ENCODE peak calls at places on chromosomes 11 and 22, in eight cellular contexts. One of them, this sample, is unnamed.

GRCh38 chr11:86369668-86370067 is 5.0 kb upstream of the CCDC81 start:
- DNase-seq in OCI-LY7: no peak
- DNase-seq in colonic mucosa: no peak
- DNase-seq in GM23338: no peak
- DNase-seq in CD4-positive, CD25-positive, alpha-beta regulatory T cell: no peak
- DNase-seq in HCT116: no peak
- DNase-seq in right lobe of liver: no peak
- DNase-seq in psoas muscle: no peak
- DNase-seq in this sample: no peak

GRCh38 chr11:77198440-77198849 is 70.4 kb downstream of the MYO7A start:
- DNase-seq in GM23338: peak
- DNase-seq in CD4-positive, CD25-positive, alpha-beta regulatory T cell: no peak
- DNase-seq in right lobe of liver: peak
- DNase-seq in HCT116: peak
- DNase-seq in OCI-LY7: peak
- DNase-seq in psoas muscle: no peak
- DNase-seq in colonic mucosa: no peak
- DNase-seq in this sample: peak

GRCh38 chr22:39462443-39463147 is 5.8 kb downstream of the MGAT3 start:
- DNase-seq in right lobe of liver: peak
- DNase-seq in GM23338: peak
- DNase-seq in psoas muscle: no peak
- DNase-seq in CD4-positive, CD25-positive, alpha-beta regulatory T cell: no peak
- DNase-seq in colonic mucosa: no peak
- DNase-seq in OCI-LY7: no peak
- DNase-seq in HCT116: no peak
- DNase-seq in this sample: no peak

GRCh38 chr11:128766687-128767086 is 72.8 kb downstream of the FLI1 start:
- DNase-seq in HCT116: no peak
- DNase-seq in right lobe of liver: no peak
- DNase-seq in CD4-positive, CD25-positive, alpha-beta regulatory T cell: no peak
- DNase-seq in colonic mucosa: no peak
- DNase-seq in psoas muscle: no peak
- DNase-seq in OCI-LY7: no peak
- DNase-seq in GM23338: no peak
- DNase-seq in this sample: no peak

GRCh38 chr11:6438979-6439571 is 1.7 kb downstream of the HPX start:
- DNase-seq in OCI-LY7: peak
- DNase-seq in right lobe of liver: no peak
- DNase-seq in colonic mucosa: peak
- DNase-seq in CD4-positive, CD25-positive, alpha-beta regulatory T cell: peak
- DNase-seq in HCT116: peak
- DNase-seq in psoas muscle: no peak
- DNase-seq in GM23338: peak
- DNase-seq in this sample: peak

GRCh38 chr11:69641681-69642548 is 959 bp downstream of the CCND1 start:
- DNase-seq in colonic mucosa: peak
- DNase-seq in GM23338: no peak
- DNase-seq in psoas muscle: no peak
- DNase-seq in OCI-LY7: no peak
- DNase-seq in HCT116: no peak
- DNase-seq in CD4-positive, CD25-positive, alpha-beta regulatory T cell: no peak
- DNase-seq in right lobe of liver: no peak
- DNase-seq in this sample: no peak

GRCh38 chr22:35076648-35077047 is 10.7 kb downstream of the ISX start:
- DNase-seq in OCI-LY7: no peak
- DNase-seq in psoas muscle: no peak
- DNase-seq in GM23338: no peak
- DNase-seq in right lobe of liver: no peak
- DNase-seq in CD4-positive, CD25-positive, alpha-beta regulatory T cell: no peak
- DNase-seq in colonic mucosa: no peak
- DNase-seq in HCT116: no peak
- DNase-seq in this sample: no peak

GRCh38 chr22:33529424-33530113 is 390.7 kb downstream of the LARGE1 start:
- DNase-seq in CD4-positive, CD25-positive, alpha-beta regulatory T cell: no peak
- DNase-seq in HCT116: no peak
- DNase-seq in GM23338: no peak
- DNase-seq in colonic mucosa: no peak
- DNase-seq in psoas muscle: peak
- DNase-seq in OCI-LY7: no peak
- DNase-seq in right lobe of liver: no peak
- DNase-seq in this sample: no peak

GRCh38 chr22:42419328-42419881 is 12.8 kb downstream of the NFAM1 start:
- DNase-seq in CD4-positive, CD25-positive, alpha-beta regulatory T cell: no peak
- DNase-seq in right lobe of liver: no peak
- DNase-seq in HCT116: no peak
- DNase-seq in colonic mucosa: no peak
- DNase-seq in GM23338: no peak
- DNase-seq in OCI-LY7: no peak
- DNase-seq in psoas muscle: no peak
- DNase-seq in this sample: no peak

GRCh38 chr11:116792869-116793475 is 1.3 kb upstream of the APOA5 start:
- DNase-seq in GM23338: no peak
- DNase-seq in OCI-LY7: no peak
- DNase-seq in HCT116: no peak
- DNase-seq in psoas muscle: no peak
- DNase-seq in colonic mucosa: no peak
- DNase-seq in right lobe of liver: no peak
- DNase-seq in CD4-positive, CD25-positive, alpha-beta regulatory T cell: no peak
- DNase-seq in this sample: no peak

GRCh38 chr11:11979487-11980117 is 28.8 kb downstream of the DKK3 start:
- DNase-seq in GM23338: no peak
- DNase-seq in CD4-positive, CD25-positive, alpha-beta regulatory T cell: no peak
- DNase-seq in colonic mucosa: no peak
- DNase-seq in right lobe of liver: no peak
- DNase-seq in OCI-LY7: no peak
- DNase-seq in psoas muscle: no peak
- DNase-seq in HCT116: no peak
- DNase-seq in this sample: no peak

GRCh38 chr11:35323076-35323868 is 96.1 kb downstream of the SLC1A2 start:
- DNase-seq in HCT116: no peak
- DNase-seq in GM23338: no peak
- DNase-seq in psoas muscle: no peak
- DNase-seq in CD4-positive, CD25-positive, alpha-beta regulatory T cell: no peak
- DNase-seq in right lobe of liver: no peak
- DNase-seq in colonic mucosa: no peak
- DNase-seq in OCI-LY7: no peak
- DNase-seq in this sample: no peak

GRCh38 chr11:14288189-14288935 is 70.6 kb downstream of the RRAS2 start:
- DNase-seq in OCI-LY7: no peak
- DNase-seq in GM23338: no peak
- DNase-seq in psoas muscle: no peak
- DNase-seq in CD4-positive, CD25-positive, alpha-beta regulatory T cell: no peak
- DNase-seq in colonic mucosa: no peak
- DNase-seq in right lobe of liver: no peak
- DNase-seq in HCT116: no peak
- DNase-seq in this sample: no peak

GRCh38 chr22:36461665-36462474 is 19.6 kb downstream of the TXN2 start:
- DNase-seq in HCT116: no peak
- DNase-seq in right lobe of liver: no peak
- DNase-seq in colonic mucosa: no peak
- DNase-seq in CD4-positive, CD25-positive, alpha-beta regulatory T cell: no peak
- DNase-seq in GM23338: peak
- DNase-seq in OCI-LY7: no peak
- DNase-seq in psoas muscle: peak
- DNase-seq in this sample: peak

GRCh38 chr22:24501366-24502005 is 6.4 kb downstream of the UPB1 start:
- DNase-seq in OCI-LY7: no peak
- DNase-seq in colonic mucosa: no peak
- DNase-seq in GM23338: no peak
- DNase-seq in HCT116: no peak
- DNase-seq in CD4-positive, CD25-positive, alpha-beta regulatory T cell: no peak
- DNase-seq in psoas muscle: no peak
- DNase-seq in right lobe of liver: peak
- DNase-seq in this sample: no peak

GRCh38 chr11:110490886-110491285 is 61.1 kb downstream of the FDX1 start:
- DNase-seq in colonic mucosa: no peak
- DNase-seq in CD4-positive, CD25-positive, alpha-beta regulatory T cell: no peak
- DNase-seq in GM23338: no peak
- DNase-seq in OCI-LY7: no peak
- DNase-seq in HCT116: no peak
- DNase-seq in psoas muscle: peak
- DNase-seq in right lobe of liver: no peak
- DNase-seq in this sample: no peak
- H3K27ac ChIP-seq in colonic mucosa: no peak
- H3K27ac ChIP-seq in CD4-positive, CD25-positive, alpha-beta regulatory T cell: no peak
- H3K27ac ChIP-seq in GM23338: no peak
- H3K27ac ChIP-seq in OCI-LY7: no peak
- H3K27ac ChIP-seq in HCT116: no peak
- H3K27ac ChIP-seq in psoas muscle: no peak
- H3K27ac ChIP-seq in right lobe of liver: no peak
- H3K27ac ChIP-seq in this sample: no peak

GRCh38 chr11:115222218-115222862 is 281.9 kb downstream of the CADM1 start:
- DNase-seq in psoas muscle: no peak
- DNase-seq in OCI-LY7: peak
- DNase-seq in CD4-positive, CD25-positive, alpha-beta regulatory T cell: peak
- DNase-seq in GM23338: peak
- DNase-seq in HCT116: no peak
- DNase-seq in colonic mucosa: no peak
- DNase-seq in right lobe of liver: no peak
- DNase-seq in this sample: no peak

GRCh38 chr11:115220881-115221280 is 283.3 kb downstream of the CADM1 start:
- DNase-seq in OCI-LY7: no peak
- DNase-seq in psoas muscle: no peak
- DNase-seq in right lobe of liver: no peak
- DNase-seq in HCT116: no peak
- DNase-seq in CD4-positive, CD25-positive, alpha-beta regulatory T cell: no peak
- DNase-seq in GM23338: no peak
- DNase-seq in colonic mucosa: no peak
- DNase-seq in this sample: no peak

GRCh38 chr11:115221461-115222069 is 282.6 kb downstream of the CADM1 start:
- DNase-seq in right lobe of liver: no peak
- DNase-seq in CD4-positive, CD25-positive, alpha-beta regulatory T cell: no peak
- DNase-seq in psoas muscle: no peak
- DNase-seq in GM23338: no peak
- DNase-seq in HCT116: no peak
- DNase-seq in OCI-LY7: peak
- DNase-seq in colonic mucosa: no peak
- DNase-seq in this sample: no peak

GRCh38 chr11:115222863-115223530 is 281.2 kb downstream of the CADM1 start:
- DNase-seq in GM23338: no peak
- DNase-seq in OCI-LY7: peak
- DNase-seq in colonic mucosa: no peak
- DNase-seq in CD4-positive, CD25-positive, alpha-beta regulatory T cell: no peak
- DNase-seq in HCT116: no peak
- DNase-seq in right lobe of liver: no peak
- DNase-seq in psoas muscle: no peak
- DNase-seq in this sample: no peak

GRCh38 chr11:115226556-115226955 is 277.7 kb downstream of the CADM1 start:
- DNase-seq in GM23338: peak
- DNase-seq in colonic mucosa: no peak
- DNase-seq in CD4-positive, CD25-positive, alpha-beta regulatory T cell: no peak
- DNase-seq in HCT116: no peak
- DNase-seq in right lobe of liver: no peak
- DNase-seq in psoas muscle: no peak
- DNase-seq in OCI-LY7: no peak
- DNase-seq in this sample: no peak
- H3K27ac ChIP-seq in GM23338: peak
- H3K27ac ChIP-seq in colonic mucosa: no peak
- H3K27ac ChIP-seq in CD4-positive, CD25-positive, alpha-beta regulatory T cell: no peak
- H3K27ac ChIP-seq in HCT116: no peak
- H3K27ac ChIP-seq in right lobe of liver: no peak
- H3K27ac ChIP-seq in psoas muscle: no peak
- H3K27ac ChIP-seq in OCI-LY7: no peak
- H3K27ac ChIP-seq in this sample: no peak

GRCh38 chr11:19394525-19395016 is 153.8 kb upstream of the E2F8 start:
- DNase-seq in colonic mucosa: no peak
- DNase-seq in CD4-positive, CD25-positive, alpha-beta regulatory T cell: no peak
- DNase-seq in HCT116: no peak
- DNase-seq in right lobe of liver: no peak
- DNase-seq in psoas muscle: no peak
- DNase-seq in GM23338: no peak
- DNase-seq in OCI-LY7: no peak
- DNase-seq in this sample: no peak

GRCh38 chr11:19400296-19400695 is 159.6 kb upstream of the E2F8 start:
- DNase-seq in GM23338: no peak
- DNase-seq in colonic mucosa: no peak
- DNase-seq in CD4-positive, CD25-positive, alpha-beta regulatory T cell: no peak
- DNase-seq in psoas muscle: no peak
- DNase-seq in OCI-LY7: no peak
- DNase-seq in HCT116: no peak
- DNase-seq in right lobe of liver: no peak
- DNase-seq in this sample: no peak

GRCh38 chr11:19398273-19398672 is 157.5 kb upstream of the E2F8 start:
- DNase-seq in CD4-positive, CD25-positive, alpha-beta regulatory T cell: no peak
- DNase-seq in right lobe of liver: no peak
- DNase-seq in OCI-LY7: no peak
- DNase-seq in psoas muscle: no peak
- DNase-seq in HCT116: no peak
- DNase-seq in GM23338: no peak
- DNase-seq in colonic mucosa: no peak
- DNase-seq in this sample: no peak

GRCh38 chr11:19395050-19395449 is 154.3 kb upstream of the E2F8 start:
- DNase-seq in HCT116: no peak
- DNase-seq in OCI-LY7: no peak
- DNase-seq in GM23338: peak
- DNase-seq in CD4-positive, CD25-positive, alpha-beta regulatory T cell: no peak
- DNase-seq in right lobe of liver: no peak
- DNase-seq in psoas muscle: no peak
- DNase-seq in colonic mucosa: no peak
- DNase-seq in this sample: no peak

DNA sequence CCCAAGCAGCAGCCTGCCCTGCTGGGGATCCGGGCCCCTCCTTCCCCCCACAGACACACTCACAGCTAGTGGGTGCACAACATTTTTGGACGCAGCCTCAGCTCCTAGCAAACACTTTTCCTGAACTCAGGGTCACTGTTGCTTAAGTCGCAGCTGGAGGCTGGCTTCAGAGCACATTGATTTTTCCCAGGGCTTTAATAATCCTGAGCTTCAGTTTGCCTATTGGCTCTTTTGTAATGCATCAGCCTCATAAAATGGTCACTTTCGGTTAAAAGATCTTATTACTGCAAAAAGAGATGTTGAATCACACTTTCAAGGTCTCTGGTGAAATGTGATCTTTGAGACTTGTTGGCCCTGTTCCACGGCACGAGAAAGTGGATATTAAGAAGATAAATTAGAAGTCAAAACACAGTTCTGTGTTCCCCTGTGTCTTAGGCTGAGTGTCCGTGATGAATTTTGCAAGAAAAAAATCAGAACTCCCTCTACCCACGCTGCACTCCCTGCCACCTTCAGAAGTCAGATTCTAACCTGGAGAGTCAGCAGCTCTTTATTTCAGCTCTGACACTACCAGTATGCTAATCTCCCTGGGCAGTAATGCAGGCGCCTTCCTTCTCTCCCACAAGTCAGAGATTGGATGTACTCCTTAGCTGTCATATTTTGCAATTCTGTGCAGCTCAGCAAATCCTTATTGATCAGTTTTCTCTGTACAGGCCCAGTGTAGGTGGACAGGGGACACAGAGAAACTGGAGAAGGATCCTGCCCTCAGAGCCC is 158.2 kb upstream of the E2F8 start:
- DNase-seq in GM23338: no peak
- DNase-seq in CD4-positive, CD25-positive, alpha-beta regulatory T cell: no peak
- DNase-seq in HCT116: no peak
- DNase-seq in OCI-LY7: no peak
- DNase-seq in colonic mucosa: no peak
- DNase-seq in psoas muscle: peak
- DNase-seq in right lobe of liver: peak
- DNase-seq in this sample: no peak
- H3K27ac ChIP-seq in GM23338: no peak
- H3K27ac ChIP-seq in CD4-positive, CD25-positive, alpha-beta regulatory T cell: no peak
- H3K27ac ChIP-seq in HCT116: no peak
- H3K27ac ChIP-seq in OCI-LY7: no peak
- H3K27ac ChIP-seq in colonic mucosa: no peak
- H3K27ac ChIP-seq in psoas muscle: no peak
- H3K27ac ChIP-seq in right lobe of liver: no peak
- H3K27ac ChIP-seq in this sample: peak

GRCh38 chr11:126339866-126340434 is 15.5 kb upstream of the ST3GAL4 start:
- DNase-seq in HCT116: no peak
- DNase-seq in right lobe of liver: no peak
- DNase-seq in colonic mucosa: no peak
- DNase-seq in CD4-positive, CD25-positive, alpha-beta regulatory T cell: no peak
- DNase-seq in OCI-LY7: no peak
- DNase-seq in psoas muscle: peak
- DNase-seq in GM23338: no peak
- DNase-seq in this sample: no peak
- H3K27ac ChIP-seq in HCT116: no peak
- H3K27ac ChIP-seq in right lobe of liver: no peak
- H3K27ac ChIP-seq in colonic mucosa: no peak
- H3K27ac ChIP-seq in CD4-positive, CD25-positive, alpha-beta regulatory T cell: no peak
- H3K27ac ChIP-seq in OCI-LY7: no peak
- H3K27ac ChIP-seq in psoas muscle: peak
- H3K27ac ChIP-seq in GM23338: no peak
- H3K27ac ChIP-seq in this sample: no peak

This sample was measured in pancreas.